ENCODE peak calls at places on chromosomes 12 and 14, in seven cellular contexts. One of them, this sample, is unnamed.

GRCh38 chr12:112885204-112885603 is 21.6 kb upstream of the OAS1 start:
- DNase-seq in A549: no peak
- DNase-seq in ovary: no peak
- DNase-seq in HepG2: no peak
- DNase-seq in H1: no peak
- DNase-seq in stomach: no peak
- DNase-seq in tibial nerve: no peak
- DNase-seq in this sample: no peak

GRCh38 chr12:132525833-132526455 is 36.0 kb downstream of the FBRSL1 start:
- DNase-seq in H1: no peak
- DNase-seq in HepG2: no peak
- DNase-seq in tibial nerve: no peak
- DNase-seq in ovary: no peak
- DNase-seq in A549: no peak
- DNase-seq in stomach: no peak
- DNase-seq in this sample: no peak

GRCh38 chr12:88035907-88036289 is 6.7 kb upstream of the C12orf50 start:
- DNase-seq in A549: no peak
- DNase-seq in HepG2: no peak
- DNase-seq in stomach: no peak
- DNase-seq in tibial nerve: no peak
- DNase-seq in ovary: no peak
- DNase-seq in H1: no peak
- DNase-seq in this sample: no peak

GRCh38 chr14:41925409-41925808 is 318.7 kb downstream of the LRFN5 start:
- DNase-seq in A549: peak; percentile 33
- DNase-seq in HepG2: peak; percentile 28
- DNase-seq in ovary: no peak
- DNase-seq in stomach: no peak
- DNase-seq in H1: no peak
- DNase-seq in tibial nerve: no peak
- DNase-seq in this sample: no peak

GRCh38 chr14:68195126-68195525 is 375.5 kb downstream of the RAD51B start:
- DNase-seq in stomach: no peak
- DNase-seq in HepG2: peak; percentile 80
- DNase-seq in ovary: no peak
- DNase-seq in tibial nerve: no peak
- DNase-seq in A549: peak; percentile 73
- DNase-seq in H1: no peak
- DNase-seq in this sample: no peak

GRCh38 chr14:65062096-65063075 is 39.9 kb downstream of the MAX start:
- DNase-seq in ovary: no peak
- DNase-seq in HepG2: no peak
- DNase-seq in stomach: no peak
- DNase-seq in H1: no peak
- DNase-seq in A549: no peak
- DNase-seq in tibial nerve: no peak
- DNase-seq in this sample: no peak

GRCh38 chr14:101473795-101474562 is 87.3 kb upstream of the DIO3 start:
- DNase-seq in H1: no peak
- DNase-seq in tibial nerve: no peak
- DNase-seq in HepG2: no peak
- DNase-seq in ovary: no peak
- DNase-seq in A549: no peak
- DNase-seq in stomach: peak; percentile 8
- DNase-seq in this sample: no peak

GRCh38 chr14:67480011-67480410 is 8.5 kb downstream of the TMEM229B start:
- DNase-seq in tibial nerve: no peak
- DNase-seq in H1: no peak
- DNase-seq in stomach: no peak
- DNase-seq in HepG2: no peak
- DNase-seq in ovary: no peak
- DNase-seq in A549: no peak
- DNase-seq in this sample: peak; percentile 27

GRCh38 chr14:59631237-59631636 is 54.6 kb upstream of the CCDC175 start:
- DNase-seq in stomach: no peak
- DNase-seq in HepG2: peak; percentile 9
- DNase-seq in ovary: no peak
- DNase-seq in H1: no peak
- DNase-seq in tibial nerve: no peak
- DNase-seq in A549: peak; percentile 12
- DNase-seq in this sample: peak; percentile 23

GRCh38 chr14:101898416-101898815 is 66.0 kb upstream of the DYNC1H1 start:
- DNase-seq in HepG2: no peak
- DNase-seq in H1: no peak
- DNase-seq in tibial nerve: no peak
- DNase-seq in A549: no peak
- DNase-seq in ovary: no peak
- DNase-seq in stomach: no peak
- DNase-seq in this sample: no peak

GRCh38 chr12:92183575-92183974 is 37.9 kb upstream of the BTG1 start:
- DNase-seq in HepG2: no peak
- DNase-seq in tibial nerve: no peak
- DNase-seq in ovary: no peak
- DNase-seq in stomach: no peak
- DNase-seq in A549: no peak
- DNase-seq in H1: no peak
- DNase-seq in this sample: no peak

GRCh38 chr14:32934891-32935633 is 3.6 kb upstream of the NPAS3 start:
- DNase-seq in ovary: peak; percentile 23
- DNase-seq in HepG2: no peak
- DNase-seq in tibial nerve: no peak
- DNase-seq in stomach: no peak
- DNase-seq in H1: no peak
- DNase-seq in A549: no peak
- DNase-seq in this sample: no peak

GRCh38 chr12:89893972-89894706 is 185.5 kb upstream of the ATP2B1 start:
- DNase-seq in stomach: no peak
- DNase-seq in H1: no peak
- DNase-seq in A549: peak; percentile 46
- DNase-seq in tibial nerve: no peak
- DNase-seq in HepG2: no peak
- DNase-seq in ovary: no peak
- DNase-seq in this sample: no peak

GRCh38 chr12:78375461-78375860 is 489.1 kb upstream of the SYT1 start:
- DNase-seq in ovary: no peak
- DNase-seq in stomach: no peak
- DNase-seq in tibial nerve: no peak
- DNase-seq in HepG2: no peak
- DNase-seq in A549: no peak
- DNase-seq in H1: no peak
- DNase-seq in this sample: no peak

GRCh38 chr12:42742691-42743090 is 153.1 kb upstream of the PRICKLE1 start:
- DNase-seq in A549: peak; percentile 33
- DNase-seq in tibial nerve: no peak
- DNase-seq in H1: no peak
- DNase-seq in stomach: no peak
- DNase-seq in ovary: no peak
- DNase-seq in HepG2: no peak
- DNase-seq in this sample: no peak

GRCh38 chr12:71871116-71871515 is 31.6 kb downstream of the TBC1D15 start:
- DNase-seq in A549: no peak
- DNase-seq in H1: no peak
- DNase-seq in stomach: no peak
- DNase-seq in ovary: no peak
- DNase-seq in HepG2: no peak
- DNase-seq in tibial nerve: no peak
- DNase-seq in this sample: no peak

GRCh38 chr14:106491851-106492250 is 965.5 kb downstream of the TMEM121 start:
- DNase-seq in stomach: no peak
- DNase-seq in H1: no peak
- DNase-seq in HepG2: no peak
- DNase-seq in A549: peak; percentile 50
- DNase-seq in tibial nerve: no peak
- DNase-seq in ovary: no peak
- DNase-seq in this sample: peak; percentile 21

GRCh38 chr12:749871-750270 is 2.5 kb upstream of the WNK1 start:
- DNase-seq in tibial nerve: no peak
- DNase-seq in A549: no peak
- DNase-seq in H1: no peak
- DNase-seq in HepG2: no peak
- DNase-seq in ovary: no peak
- DNase-seq in stomach: no peak
- DNase-seq in this sample: no peak

DNA sequence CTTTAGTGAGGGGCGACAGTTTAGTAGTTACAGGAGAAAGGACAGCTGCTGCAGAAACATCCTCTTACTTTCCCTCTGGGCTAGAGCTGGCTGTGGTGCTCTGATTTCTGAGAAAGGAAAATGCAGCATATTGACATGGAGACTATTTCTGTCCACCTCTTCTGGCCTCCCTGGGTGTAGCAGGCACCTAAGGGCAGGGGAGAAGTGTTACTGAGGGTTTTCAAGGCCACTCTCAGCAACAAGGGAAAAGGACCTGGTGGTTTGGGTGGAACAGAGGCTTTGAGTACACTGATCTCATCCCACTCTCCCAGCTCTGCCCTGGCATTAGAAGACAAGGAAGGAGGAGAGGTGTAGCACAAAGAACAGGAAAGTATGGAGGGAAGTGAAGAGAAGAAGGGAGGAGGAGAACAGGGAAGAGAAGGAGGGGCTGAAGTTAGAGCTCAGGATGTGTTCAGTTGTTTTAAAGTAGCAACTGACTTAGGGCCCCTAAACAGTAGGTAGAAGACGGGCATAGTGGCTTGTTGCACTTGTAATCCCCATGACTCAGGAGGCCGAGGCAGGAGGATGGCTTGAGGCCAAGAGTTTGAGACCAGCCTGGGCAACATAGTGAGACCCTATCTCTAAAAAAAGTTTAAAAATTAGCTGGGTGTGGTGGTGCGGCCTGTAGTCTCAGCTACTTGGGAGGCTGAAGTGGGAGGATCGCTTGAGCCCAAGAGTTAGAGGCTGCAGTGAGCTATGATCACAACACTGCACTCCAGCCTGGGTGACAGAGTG is 40.2 kb upstream of the CTDSP2 start:
- DNase-seq in ovary: no peak
- DNase-seq in H1: no peak
- DNase-seq in HepG2: no peak
- DNase-seq in tibial nerve: no peak
- DNase-seq in A549: no peak
- DNase-seq in stomach: no peak
- DNase-seq in this sample: no peak
- TF ChIP-seq EP300 in ovary: no peak
- TF ChIP-seq EP300 in H1: no peak
- TF ChIP-seq EP300 in HepG2: no peak
- TF ChIP-seq EP300 in tibial nerve: no peak
- TF ChIP-seq EP300 in A549: no peak
- TF ChIP-seq EP300 in stomach: no peak
- TF ChIP-seq EP300 in this sample: no peak

DNA sequence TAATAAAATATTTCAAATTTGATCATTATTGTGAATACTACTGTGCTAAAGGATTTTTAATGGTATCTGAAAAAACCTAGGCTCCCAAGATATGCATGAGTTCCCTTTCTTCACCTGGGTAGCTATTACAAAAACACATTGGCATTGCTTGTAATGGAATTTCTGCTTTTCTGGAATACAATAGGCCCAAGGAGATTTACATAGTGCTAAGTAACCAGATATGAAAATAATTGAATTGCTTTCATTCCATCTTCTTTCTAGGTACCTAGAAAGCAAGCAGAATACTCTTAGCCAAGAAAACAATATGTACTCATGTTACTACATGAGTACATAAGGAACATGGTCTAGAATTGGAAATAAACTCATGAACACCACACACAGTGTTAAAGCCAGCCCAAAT is 291.9 kb downstream of the KCNC2 start:
- DNase-seq in ovary: no peak
- DNase-seq in A549: no peak
- DNase-seq in H1: no peak
- DNase-seq in tibial nerve: no peak
- DNase-seq in stomach: no peak
- DNase-seq in HepG2: no peak
- DNase-seq in this sample: no peak
- TF ChIP-seq EP300 in ovary: no peak
- TF ChIP-seq EP300 in A549: no peak
- TF ChIP-seq EP300 in H1: no peak
- TF ChIP-seq EP300 in tibial nerve: no peak
- TF ChIP-seq EP300 in stomach: no peak
- TF ChIP-seq EP300 in HepG2: no peak
- TF ChIP-seq EP300 in this sample: no peak

DNA sequence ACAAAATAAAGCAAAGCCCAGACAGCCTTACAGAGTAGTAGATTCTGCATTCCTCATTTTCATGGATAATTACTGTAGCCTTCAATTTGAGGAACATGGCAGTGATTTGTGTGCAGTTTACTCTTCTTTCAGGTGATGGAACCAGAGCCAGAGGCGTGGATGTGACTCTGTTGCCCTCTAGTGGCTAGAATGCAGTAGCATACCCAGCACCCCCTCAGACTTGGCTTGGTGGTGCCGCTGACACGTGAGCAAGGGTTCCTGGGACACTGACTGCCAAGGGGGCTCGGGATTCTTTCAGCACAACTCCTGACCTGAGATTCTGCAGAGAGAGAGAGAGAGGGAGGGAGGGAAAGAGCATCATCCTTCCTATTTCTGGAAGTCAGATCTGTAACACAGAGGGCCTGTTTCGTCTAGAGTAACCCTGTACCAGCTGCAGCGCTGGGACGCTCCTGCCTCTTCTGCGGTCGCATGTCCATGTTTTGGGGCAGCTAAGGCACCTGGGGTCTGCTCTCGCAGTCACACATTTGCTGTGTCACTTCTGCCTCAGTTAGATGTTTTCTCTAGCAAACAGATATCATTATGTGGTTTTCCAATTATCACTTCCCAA is 428.0 kb downstream of the NRXN3 start:
- DNase-seq in A549: peak; percentile 50
- DNase-seq in HepG2: peak; percentile 44
- DNase-seq in H1: peak; percentile 53
- DNase-seq in tibial nerve: peak; percentile 19
- DNase-seq in ovary: no peak
- DNase-seq in stomach: peak; percentile 44
- DNase-seq in this sample: peak; percentile 55
- TF ChIP-seq EP300 in A549: no peak
- TF ChIP-seq EP300 in HepG2: no peak
- TF ChIP-seq EP300 in H1: no peak
- TF ChIP-seq EP300 in tibial nerve: no peak
- TF ChIP-seq EP300 in ovary: no peak
- TF ChIP-seq EP300 in stomach: no peak
- TF ChIP-seq EP300 in this sample: no peak

GRCh38 chr14:29390046-29390841 is 537.4 kb downstream of the PRKD1 start:
- DNase-seq in HepG2: no peak
- DNase-seq in stomach: no peak
- DNase-seq in A549: no peak
- DNase-seq in H1: no peak
- DNase-seq in tibial nerve: no peak
- DNase-seq in ovary: no peak
- DNase-seq in this sample: no peak
- TF ChIP-seq EP300 in HepG2: no peak
- TF ChIP-seq EP300 in stomach: no peak
- TF ChIP-seq EP300 in A549: no peak
- TF ChIP-seq EP300 in H1: no peak
- TF ChIP-seq EP300 in tibial nerve: no peak
- TF ChIP-seq EP300 in ovary: no peak
- TF ChIP-seq EP300 in this sample: no peak